ENCODE peak calls at places on chromosome 10, in nine cellular contexts. S is cardiac fibroblast, X is pancreas, I is tibial nerve, M is AG10803, J is tibial artery, Z is IMR-90, V is endothelial cell of umbilical vein, P is GM06990. E is an unnamed sample.
A peak's percentile ranks its signal among the peaks of the same experiment; 100 is the strongest.

GRCh38 chr10:45476559-45476958 is 102.5 kb downstream of the ALOX5 start:
- DNase-seq in V (no peak), Z (no peak), P (no peak), S (no peak), X (no peak), M (no peak), I (no peak), J (no peak), E (no peak)

GRCh38 chr10:6400331-6400730 is 179.7 kb downstream of the PRKCQ start:
- DNase-seq in I (no peak), P (no peak), V (no peak), X (no peak), Z (no peak), M (no peak), S (no peak), J (peak; percentile 39), E (no peak)

GRCh38 chr10:16195178-16195769 is 241.5 kb upstream of the PTER start:
- DNase-seq in P (peak; percentile 32), S (no peak), Z (no peak), J (no peak), I (no peak), X (no peak), V (no peak), M (no peak), E (no peak)

GRCh38 chr10:45532501-45532900 is 140.1 kb downstream of the ZFAND4 start:
- DNase-seq in J (no peak), S (peak; percentile 10), I (no peak), V (peak; percentile 4), P (no peak), M (no peak), Z (no peak), X (no peak), E (peak; percentile 4)

GRCh38 chr10:63491558-63492316 is 26.0 kb upstream of the JMJD1C start:
- DNase-seq in S (peak; percentile 95), P (no peak), I (peak; percentile 45), V (no peak), X (no peak), J (peak; percentile 60), Z (peak; percentile 74), M (peak; percentile 88), E (peak; percentile 93)

GRCh38 chr10:96814264-96814663 is 17.8 kb upstream of the LCOR start:
- DNase-seq in P (no peak), J (no peak), X (no peak), S (peak; percentile 93), V (no peak), Z (peak; percentile 86), M (peak; percentile 92), I (no peak), E (peak; percentile 82)

GRCh38 chr10:33133557-33133956 is 175.5 kb upstream of the ITGB1 start:
- DNase-seq in I (no peak), J (no peak), M (peak; percentile 60), P (no peak), S (no peak), X (no peak), Z (no peak), V (no peak), E (no peak)

GRCh38 chr10:31136951-31137885 is 105.6 kb upstream of the ZNF438 start:
- DNase-seq in X (no peak), P (no peak), S (peak; percentile 20), I (peak; percentile 1), Z (peak; percentile 69), J (no peak), M (peak; percentile 40), V (peak; percentile 54), E (peak; percentile 56)

GRCh38 chr10:5945203-5945534 is 32.2 kb downstream of the IL15RA start:
- DNase-seq in M (no peak), V (no peak), X (no peak), J (no peak), S (no peak), P (no peak), I (no peak), Z (no peak), E (no peak)

GRCh38 chr10:112287844-112288243 is 4.6 kb downstream of the TECTB start:
- DNase-seq in S (peak; percentile 55), Z (no peak), P (no peak), M (no peak), I (no peak), V (no peak), J (no peak), X (no peak), E (no peak)

GRCh38 chr10:43689955-43690771 is 41.5 kb upstream of the ZNF32 start:
- DNase-seq in J (peak; percentile 78), M (peak; percentile 79), X (peak; percentile 90), V (peak; percentile 74), P (peak; percentile 81), Z (peak; percentile 72), I (peak; percentile 82), S (peak; percentile 87), E (peak; percentile 80)
- H3K4me3 ChIP-seq in J (peak overlapping the region; percentile 58), M (peak overlapping the region; percentile 77), X (peak overlapping the region; percentile 53), V (peak overlapping the region; percentile 35), P (peak overlapping the region; percentile 58), Z (peak overlapping the region; percentile 61), I (peak overlapping the region; percentile 50), S (peak overlapping the region; percentile 53), E (peak overlapping the region; percentile 64)

GRCh38 chr10:77494789-77495541 is 142.6 kb downstream of the KCNMA1 start:
- DNase-seq in Z (no peak), X (no peak), I (no peak), J (no peak), S (no peak), V (no peak), P (peak; percentile 41), M (no peak), E (no peak)
- TF ChIP-seq CTCF in Z (no peak), X (no peak), I (no peak), J (no peak), S (no peak), V (no peak), P (no peak), M (no peak), E (no peak)

DNA sequence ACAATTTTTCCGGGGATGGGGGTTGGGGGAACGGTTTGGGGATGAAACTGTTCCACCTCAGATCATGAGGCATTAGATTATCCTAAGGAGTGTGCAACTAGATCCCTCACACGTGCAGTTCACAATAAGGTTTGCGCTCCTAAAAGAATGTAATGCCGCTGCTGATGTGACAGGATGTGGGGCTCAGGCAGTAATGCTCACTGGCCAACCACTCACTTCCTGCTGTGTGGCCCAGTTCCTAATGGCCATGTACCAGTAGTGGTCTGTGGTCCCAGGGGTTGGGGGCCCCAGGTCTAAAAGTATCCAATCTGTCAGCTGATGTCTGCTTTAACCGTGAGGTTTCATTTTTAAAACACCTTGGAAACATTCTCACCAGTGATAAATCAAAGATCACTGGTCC is 2.2 kb downstream of the STN1 start:
- DNase-seq in V (no peak), M (no peak), I (no peak), P (no peak), S (peak; percentile 35), J (no peak), Z (no peak), X (no peak), E (peak; percentile 48)
- H3K4me3 ChIP-seq in V (peak overlapping the region; percentile 63), M (no peak overlapping the region), I (peak overlapping the region; percentile 19), P (peak overlapping the region; percentile 37), S (peak overlapping the region; percentile 14), J (peak overlapping the region; percentile 75), Z (no peak overlapping the region), X (peak overlapping the region; percentile 77), E (peak overlapping the region; percentile 66)

GRCh38 chr10:131141645-131142445 is 169.7 kb downstream of the TCERG1L start:
- DNase-seq in S (no peak), Z (no peak), J (no peak), I (no peak), V (no peak), P (no peak), M (no peak), X (no peak), E (no peak)
- TF ChIP-seq CTCF in S (no peak), Z (no peak), J (no peak), I (no peak), V (no peak), P (no peak), M (no peak), X (no peak), E (no peak)

DNA sequence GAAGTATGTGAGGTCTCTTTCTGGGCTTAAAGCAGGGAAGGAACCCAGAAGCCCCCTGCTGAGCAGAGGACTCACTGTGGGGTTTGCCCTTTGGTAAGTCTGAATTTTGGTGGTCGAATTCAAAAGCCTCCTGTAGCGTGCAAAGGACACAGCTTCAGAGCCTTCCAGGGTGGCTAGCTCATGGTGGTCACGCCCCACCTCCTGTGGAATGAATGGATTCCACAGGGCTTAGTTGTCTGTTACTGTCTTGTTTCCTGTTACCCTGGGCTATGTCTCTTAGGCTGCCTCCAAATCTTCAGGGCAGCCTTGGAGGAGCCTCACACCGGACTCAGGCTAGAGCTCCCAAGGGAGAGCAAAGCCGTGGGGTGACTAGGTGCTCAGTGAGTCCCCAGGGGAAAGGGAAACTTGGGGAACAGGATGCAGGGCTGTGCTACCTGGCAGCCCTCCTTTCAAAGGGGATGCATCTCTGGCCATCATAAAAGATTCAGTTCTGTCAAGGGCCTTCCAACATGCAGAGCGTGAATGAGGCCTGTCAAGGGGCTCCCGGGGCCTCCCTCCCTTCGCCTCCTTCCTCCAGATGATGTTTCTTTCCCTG is 211.7 kb downstream of the CCSER2 start:
- DNase-seq in Z (peak; percentile 82), S (peak; percentile 93), P (no peak), X (no peak), J (no peak), V (no peak), M (peak; percentile 91), I (no peak), E (peak; percentile 89)
- H3K4me3 ChIP-seq in Z (no peak overlapping the region), S (no peak overlapping the region), P (no peak overlapping the region), X (no peak overlapping the region), J (peak overlapping the region; percentile 50), V (no peak overlapping the region), M (peak overlapping the region; percentile 59), I (no peak overlapping the region), E (peak overlapping the region; percentile 50)

DNA sequence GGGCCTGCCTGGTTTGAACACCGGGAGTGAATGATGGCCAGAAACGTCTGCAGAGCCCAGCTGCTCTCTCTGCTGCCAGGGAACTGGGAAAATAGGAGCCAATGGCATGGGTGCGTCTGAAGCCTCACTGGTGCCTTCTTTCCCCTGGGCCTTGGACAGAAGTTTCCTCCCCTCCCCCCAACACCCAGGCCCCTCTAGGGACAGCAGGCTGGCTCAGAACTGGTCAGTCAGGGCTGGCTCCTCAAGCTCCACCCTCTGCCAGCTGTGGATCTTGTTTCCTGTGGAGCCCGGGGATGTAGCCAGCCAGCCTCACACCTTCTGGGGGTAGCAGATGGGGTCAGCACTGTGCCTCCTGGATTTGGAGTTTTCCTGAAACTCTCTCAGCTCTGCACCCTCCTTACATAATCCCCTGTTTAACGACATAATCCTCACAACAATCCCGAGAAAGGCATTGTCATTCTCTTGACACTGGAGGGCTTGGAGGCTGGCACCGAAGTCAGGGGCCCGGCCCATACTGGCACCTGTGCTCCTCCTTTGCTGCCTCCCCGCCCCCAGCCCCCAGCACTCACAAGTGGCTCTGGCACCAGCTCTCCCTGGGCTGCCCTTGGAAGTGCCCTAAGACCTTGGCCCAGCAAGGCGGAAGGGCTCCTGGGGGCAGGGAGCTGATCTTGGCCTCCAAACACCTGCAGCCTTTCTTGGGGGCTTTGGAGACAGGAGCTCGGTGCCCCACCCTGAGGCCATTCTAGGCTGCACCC is 5.7 kb downstream of the LDB3 start:
- DNase-seq in J (peak; percentile 65), S (no peak), I (no peak), V (no peak), Z (no peak), P (no peak), M (no peak), X (no peak), E (no peak)
- TF ChIP-seq CTCF in J (no peak), S (no peak), I (no peak), V (no peak), Z (no peak), P (no peak), M (no peak), X (no peak), E (no peak)

GRCh38 chr10:80188713-80189112 is 16.6 kb downstream of the ANXA11 start:
- DNase-seq in Z (no peak), I (no peak), M (no peak), P (no peak), J (no peak), S (no peak), X (no peak), V (no peak), E (no peak)
- H3K4me3 ChIP-seq in Z (no peak overlapping the region), I (no peak overlapping the region), M (no peak overlapping the region), P (no peak overlapping the region), J (no peak overlapping the region), S (no peak overlapping the region), X (no peak overlapping the region), V (no peak overlapping the region), E (no peak overlapping the region)

E was measured in choroid plexus epithelial cell.